ENCODE peak calls at places on chromosomes 5 and 9, in six cellular contexts. X is IMR-90, S is SK-N-SH, G is A549, E is H1, W is WTC11. A is an unnamed sample.

GRCh38 chr9:93451762-93452709 is 551 bp downstream of the FAM120A start:
- DNase-seq in X (peak), S (peak), G (no peak), E (no peak), W (peak), A (peak)

GRCh38 chr5:41869150-41869738 is 981 bp downstream of the OXCT1 start:
- DNase-seq in X (peak), S (peak), G (no peak), E (no peak), W (peak), A (peak)

GRCh38 chr5:59562756-59563389 is 330.7 kb downstream of the PDE4D start:
- DNase-seq in X (peak), S (no peak), G (peak), E (peak), W (peak), A (no peak)

GRCh38 chr5:15248731-15249130 is 251.2 kb upstream of the FBXL7 start:
- DNase-seq in X (no peak), S (no peak), G (no peak), E (no peak), W (no peak), A (no peak)

GRCh38 chr9:1707291-1707690 is 307.9 kb upstream of the SMARCA2 start:
- DNase-seq in X (no peak), S (no peak), G (no peak), E (no peak), W (no peak), A (no peak)

GRCh38 chr5:61965074-61965473 is 340.9 kb upstream of the KIF2A start:
- DNase-seq in X (no peak), S (no peak), G (no peak), E (no peak), W (no peak), A (no peak)

GRCh38 chr5:66519626-66520025 is 76.6 kb upstream of the MAST4 start:
- DNase-seq in X (no peak), S (no peak), G (no peak), E (no peak), W (no peak), A (no peak)

GRCh38 chr5:108919591-108920326 is 172.1 kb downstream of the FER start:
- DNase-seq in X (no peak), S (no peak), G (no peak), E (no peak), W (no peak), A (no peak)

GRCh38 chr5:65625743-65626142 is 916 bp downstream of the SHLD3 start:
- DNase-seq in X (no peak), S (no peak), G (no peak), E (no peak), W (no peak), A (peak)

GRCh38 chr9:136860529-136860928 is 5.6 kb downstream of the EDF1 start:
- DNase-seq in X (no peak), S (no peak), G (no peak), E (no peak), W (no peak), A (no peak)

GRCh38 chr9:14992025-14992424 is 81.8 kb upstream of the FREM1 start:
- DNase-seq in X (no peak), S (no peak), G (no peak), E (no peak), W (no peak), A (no peak)

GRCh38 chr9:7510209-7510608 is 289.4 kb downstream of the DMAC1 start:
- DNase-seq in X (no peak), S (peak), G (no peak), E (no peak), W (no peak), A (no peak)

GRCh38 chr5:141567513-141568117 is 51.2 kb downstream of the DIAPH1 start:
- DNase-seq in X (peak), S (peak), G (no peak), E (no peak), W (no peak), A (no peak)

GRCh38 chr5:131899686-131900085 is 45.8 kb downstream of the MEIKIN start:
- DNase-seq in X (peak), S (no peak), G (no peak), E (no peak), W (no peak), A (no peak)

GRCh38 chr5:99037668-99038067 is 108.9 kb upstream of the CHD1 start:
- DNase-seq in X (no peak), S (no peak), G (no peak), E (no peak), W (peak), A (no peak)

GRCh38 chr5:66596791-66597757 is 881 bp downstream of the MAST4 start:
- DNase-seq in X (no peak), S (peak), G (peak), E (no peak), W (peak), A (no peak)

GRCh38 chr9:13707635-13708410 is 428.3 kb upstream of the MPDZ start:
- DNase-seq in X (peak), S (no peak), G (no peak), E (no peak), W (no peak), A (no peak)

GRCh38 chr5:138573949-138574670 is 1.1 kb downstream of the HSPA9 start:
- DNase-seq in X (peak), S (no peak), G (no peak), E (no peak), W (no peak), A (peak)

GRCh38 chr5:45491368-45491767 is 204.8 kb downstream of the HCN1 start:
- DNase-seq in X (no peak), S (no peak), G (no peak), E (no peak), W (no peak), A (no peak)

GRCh38 chr5:149801307-149801985 is 71.3 kb downstream of the PPARGC1B start:
- DNase-seq in X (no peak), S (no peak), G (no peak), E (no peak), W (no peak), A (peak)

GRCh38 chr5:172498431-172499129 is 44.3 kb upstream of the SH3PXD2B start:
- DNase-seq in X (no peak), S (no peak), G (no peak), E (no peak), W (no peak), A (no peak)

GRCh38 chr5:34652916-34653315 is 3.2 kb upstream of the RAI14 start:
- DNase-seq in X (peak), S (no peak), G (no peak), E (no peak), W (no peak), A (no peak)

GRCh38 chr5:154273028-154273617 is 82.6 kb downstream of the GALNT10 start:
- DNase-seq in X (peak), S (no peak), G (no peak), E (no peak), W (no peak), A (peak)

GRCh38 chr5:1111727-1112289 is at the start of gene SLC12A7:
- DNase-seq in X (no peak), S (peak), G (peak), E (no peak), W (peak), A (peak)

GRCh38 chr9:16100596-16101091 is 547.8 kb downstream of the CCDC171 start:
- DNase-seq in X (peak), S (no peak), G (no peak), E (no peak), W (no peak), A (no peak)

GRCh38 chr5:73273379-73274050 is 100.5 kb downstream of the TMEM174 start:
- DNase-seq in X (no peak), S (no peak), G (peak), E (no peak), W (no peak), A (no peak)

GRCh38 chr5:76766746-76767145 is 50.8 kb downstream of the F2R start:
- DNase-seq in X (peak), S (no peak), G (no peak), E (no peak), W (no peak), A (no peak)

GRCh38 chr9:124779368-124780059 is 2.6 kb downstream of the OLFML2A start:
- DNase-seq in X (peak), S (no peak), G (peak), E (no peak), W (peak), A (no peak)

GRCh38 chr5:41707853-41708603 is 162.2 kb downstream of the OXCT1 start:
- DNase-seq in X (peak), S (peak), G (peak), E (no peak), W (peak), A (no peak)

GRCh38 chr5:134511796-134512660 is 13.4 kb upstream of the JADE2 start:
- DNase-seq in X (peak), S (no peak), G (no peak), E (no peak), W (peak), A (peak)

GRCh38 chr9:137406876-137407589 is 15.9 kb downstream of the EXD3 start:
- DNase-seq in X (peak), S (peak), G (peak), E (peak), W (peak), A (peak)

GRCh38 chr9:40913928-40914673 is 214.4 kb downstream of the FOXD4L6 start:
- DNase-seq in X (no peak), S (no peak), G (no peak), E (no peak), W (no peak), A (no peak)

GRCh38 chr9:21590058-21590996 is 108.2 kb upstream of the IFNE start:
- DNase-seq in X (peak), S (no peak), G (no peak), E (no peak), W (no peak), A (no peak)

GRCh38 chr9:130426883-130427282 is 17.9 kb upstream of the ASS1 start:
- DNase-seq in X (peak), S (no peak), G (peak), E (no peak), W (no peak), A (no peak)

GRCh38 chr9:26326473-26327044 is 566.0 kb downstream of the CAAP1 start:
- DNase-seq in X (peak), S (peak), G (peak), E (peak), W (peak), A (no peak)

GRCh38 chr5:127031147-127031862 is 947 bp upstream of the MARCHF3 start:
- DNase-seq in X (no peak), S (no peak), G (peak), E (no peak), W (peak), A (no peak)

GRCh38 chr9:91465420-91465819 is 41.8 kb upstream of the NFIL3 start:
- DNase-seq in X (peak), S (no peak), G (no peak), E (no peak), W (no peak), A (no peak)

GRCh38 chr5:157390179-157390923 is 69.7 kb upstream of the NIPAL4 start:
- DNase-seq in X (peak), S (no peak), G (peak), E (no peak), W (no peak), A (peak)

GRCh38 chr5:81315336-81315735 is 13.9 kb downstream of the ZCCHC9 start:
- DNase-seq in X (peak), S (no peak), G (no peak), E (no peak), W (no peak), A (no peak)
- TF ChIP-seq USF2 in X (no peak), S (no peak), G (no peak), E (no peak), W (no peak), A (no peak)

GRCh38 chr5:147559725-147560124 is 49.9 kb upstream of the DPYSL3 start:
- DNase-seq in X (no peak), S (no peak), G (no peak), E (no peak), W (no peak), A (no peak)
- TF ChIP-seq USF2 in X (no peak), S (no peak), G (no peak), E (no peak), W (no peak), A (no peak)

GRCh38 chr5:175889910-175890684 is 18.7 kb downstream of the CPLX2 start:
- DNase-seq in X (peak), S (peak), G (peak), E (no peak), W (no peak), A (peak)
- TF ChIP-seq USF2 in X (no peak), S (no peak), G (no peak), E (no peak), W (no peak), A (no peak)

GRCh38 chr9:112308576-112308975 is 24.8 kb downstream of the PTBP3 start:
- DNase-seq in X (peak), S (no peak), G (no peak), E (no peak), W (no peak), A (no peak)
- TF ChIP-seq USF2 in X (no peak), S (no peak), G (no peak), E (no peak), W (no peak), A (no peak)

DNA sequence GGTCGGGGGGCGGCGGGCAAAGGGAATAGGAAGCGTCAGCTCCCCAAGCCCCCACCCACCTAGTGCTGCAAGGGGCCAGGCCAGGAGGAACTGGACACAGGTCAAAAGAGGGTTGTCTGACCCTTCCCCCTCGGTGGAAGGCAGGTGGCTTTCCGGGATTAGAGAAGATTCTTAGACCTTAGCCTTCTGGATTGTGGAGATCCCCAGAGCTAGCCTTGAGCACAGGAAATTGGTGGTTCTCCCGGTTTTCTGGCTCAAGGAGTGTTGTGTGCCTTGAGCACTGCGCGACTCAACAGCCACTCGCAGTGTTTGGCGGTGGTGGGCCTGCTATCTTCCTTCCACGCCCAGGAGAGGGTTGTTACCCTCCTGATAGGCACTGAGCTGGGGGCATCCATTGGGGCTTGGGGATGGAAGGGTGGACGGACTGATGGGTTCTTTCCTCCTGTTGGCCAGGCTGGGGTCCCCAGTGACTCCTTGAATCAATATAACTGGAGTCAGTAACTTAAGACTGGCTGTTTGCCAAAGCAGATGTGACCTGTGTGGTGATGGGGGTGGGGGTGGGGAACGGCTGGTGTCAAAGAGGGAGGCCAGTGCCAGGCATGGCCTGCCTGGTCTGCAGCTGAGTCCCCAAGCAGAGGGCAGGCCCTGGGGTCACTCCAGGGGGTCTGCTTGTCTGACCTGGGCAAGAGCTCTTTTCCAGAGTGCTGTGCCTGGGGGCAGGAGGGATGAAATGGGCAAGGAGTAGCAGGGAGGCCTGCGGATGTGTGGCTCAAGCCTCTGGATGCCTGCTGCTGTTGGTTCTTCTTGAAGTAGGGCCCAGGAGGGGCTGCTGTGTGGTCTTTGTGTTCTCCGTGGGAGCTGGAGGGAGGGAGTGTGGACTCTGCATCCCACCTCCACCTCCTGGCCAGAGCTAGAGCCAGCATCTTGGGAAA is 2.1 kb downstream of the FGF18 start:
- DNase-seq in X (no peak), S (peak), G (no peak), E (no peak), W (no peak), A (no peak)
- TF ChIP-seq USF2 in X (no peak), S (no peak), G (no peak), E (no peak), W (no peak), A (no peak)

GRCh38 chr5:111582962-111583669 is 70.8 kb upstream of the STARD4 start:
- DNase-seq in X (peak), S (no peak), G (no peak), E (no peak), W (no peak), A (no peak)
- TF ChIP-seq USF2 in X (no peak), S (no peak), G (no peak), E (no peak), W (no peak), A (no peak)

GRCh38 chr5:9514968-9515367 is 30.9 kb downstream of the SEMA5A start:
- DNase-seq in X (no peak), S (no peak), G (no peak), E (no peak), W (no peak), A (no peak)

GRCh38 chr5:9516591-9516990 is 29.3 kb downstream of the SEMA5A start:
- DNase-seq in X (no peak), S (no peak), G (no peak), E (no peak), W (peak), A (peak)

GRCh38 chr5:9513825-9514224 is 32.0 kb downstream of the SEMA5A start:
- DNase-seq in X (peak), S (no peak), G (no peak), E (no peak), W (peak), A (no peak)

GRCh38 chr5:9512452-9512851 is 33.4 kb downstream of the SEMA5A start:
- DNase-seq in X (peak), S (no peak), G (no peak), E (no peak), W (no peak), A (no peak)

GRCh38 chr5:9515451-9515850 is 30.4 kb downstream of the SEMA5A start:
- DNase-seq in X (no peak), S (no peak), G (no peak), E (no peak), W (no peak), A (no peak)
- TF ChIP-seq USF2 in X (no peak), S (no peak), G (no peak), E (no peak), W (no peak), A (no peak)

GRCh38 chr9:18925880-18926279 is 107.1 kb downstream of the SAXO1 start:
- DNase-seq in X (no peak), S (no peak), G (no peak), E (no peak), W (no peak), A (no peak)

GRCh38 chr9:18923671-18924430 is 109.2 kb downstream of the SAXO1 start:
- DNase-seq in X (no peak), S (no peak), G (no peak), E (no peak), W (no peak), A (no peak)

GRCh38 chr9:18926513-18926912 is 106.5 kb downstream of the SAXO1 start:
- DNase-seq in X (no peak), S (no peak), G (no peak), E (no peak), W (no peak), A (no peak)

GRCh38 chr9:18923167-18923566 is 109.8 kb downstream of the SAXO1 start:
- DNase-seq in X (no peak), S (no peak), G (no peak), E (no peak), W (no peak), A (no peak)

DNA sequence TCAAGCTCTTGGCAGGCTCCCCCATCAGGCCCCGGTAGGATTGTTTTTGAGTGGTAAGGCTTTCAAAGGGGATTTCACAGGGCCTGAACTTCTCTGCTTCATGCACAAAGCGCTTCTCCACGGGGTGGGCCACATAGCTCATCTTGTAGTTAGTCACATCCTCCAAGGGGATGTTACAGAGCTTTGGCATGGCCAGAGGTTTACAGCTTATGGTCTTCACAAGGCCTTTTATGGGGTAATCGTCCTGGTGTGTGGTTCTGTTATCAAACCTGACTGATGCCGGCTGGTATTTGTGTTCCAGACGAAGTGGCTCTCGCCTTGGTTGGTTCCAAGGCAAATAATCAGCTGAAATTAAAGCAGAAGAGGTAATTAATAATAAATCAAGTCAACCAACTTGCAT is 104.3 kb downstream of the SAXO1 start:
- DNase-seq in X (peak), S (no peak), G (no peak), E (no peak), W (no peak), A (no peak)
- TF ChIP-seq USF2 in X (no peak), S (no peak), G (no peak), E (no peak), W (no peak), A (no peak)

DNA sequence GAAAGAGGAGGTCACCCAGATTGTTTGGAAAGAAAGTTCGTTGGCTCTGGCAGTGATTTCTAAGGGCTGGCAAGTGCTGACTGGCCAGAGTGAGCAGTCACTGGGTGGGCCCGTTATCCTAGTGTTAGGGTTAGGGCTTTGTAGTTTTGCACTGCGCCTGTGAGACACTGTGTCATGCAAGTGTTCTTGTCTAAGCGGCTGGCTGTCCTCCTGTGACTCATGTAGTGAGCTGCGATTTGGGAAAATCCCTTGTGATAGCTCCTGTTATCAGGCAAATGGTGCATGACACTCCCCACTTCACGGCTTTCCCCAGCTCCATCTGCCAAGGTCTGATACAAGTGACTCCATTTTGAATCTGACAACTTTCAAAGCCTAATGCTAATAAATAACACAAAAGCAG is 526.0 kb upstream of the ADAMTS16 start:
- DNase-seq in X (no peak), S (no peak), G (no peak), E (no peak), W (no peak), A (no peak)
- TF ChIP-seq USF2 in X (no peak), S (no peak), G (no peak), E (no peak), W (no peak), A (no peak)

GRCh38 chr5:38426986-38427950 is 129.2 kb downstream of the LIFR start:
- DNase-seq in X (peak), S (no peak), G (no peak), E (no peak), W (no peak), A (no peak)
- TF ChIP-seq USF2 in X (no peak), S (no peak), G (no peak), E (no peak), W (no peak), A (no peak)